ENCODE peak calls at places on chromosome 9, in six cellular contexts. One of them, this sample, is unnamed.

GRCh38 chr9:19782005-19782404 is 6.8 kb downstream of the SLC24A2 start:
- DNase-seq in HepG2: no peak
- DNase-seq in stomach: no peak
- DNase-seq in ovary: no peak
- DNase-seq in transverse colon: no peak
- DNase-seq in tibial nerve: no peak
- DNase-seq in this sample: no peak

GRCh38 chr9:131366745-131367401 is 27.0 kb upstream of the PRRC2B start:
- DNase-seq in transverse colon: peak
- DNase-seq in HepG2: peak
- DNase-seq in ovary: peak
- DNase-seq in stomach: peak
- DNase-seq in tibial nerve: no peak
- DNase-seq in this sample: no peak

GRCh38 chr9:20616808-20617207 is 5.5 kb downstream of the MLLT3 start:
- DNase-seq in tibial nerve: no peak
- DNase-seq in ovary: no peak
- DNase-seq in transverse colon: no peak
- DNase-seq in stomach: no peak
- DNase-seq in HepG2: no peak
- DNase-seq in this sample: no peak

GRCh38 chr9:83544002-83544698 is 5.9 kb upstream of the FRMD3 start:
- DNase-seq in ovary: no peak
- DNase-seq in stomach: peak
- DNase-seq in HepG2: peak
- DNase-seq in tibial nerve: no peak
- DNase-seq in transverse colon: peak
- DNase-seq in this sample: no peak

GRCh38 chr9:680106-680505 is 161.4 kb upstream of the DMRT1 start:
- DNase-seq in tibial nerve: no peak
- DNase-seq in HepG2: no peak
- DNase-seq in stomach: no peak
- DNase-seq in ovary: no peak
- DNase-seq in transverse colon: no peak
- DNase-seq in this sample: no peak

GRCh38 chr9:130877300-130877699 is 19.3 kb downstream of the QRFP start:
- DNase-seq in tibial nerve: no peak
- DNase-seq in stomach: no peak
- DNase-seq in transverse colon: no peak
- DNase-seq in HepG2: no peak
- DNase-seq in ovary: no peak
- DNase-seq in this sample: no peak

GRCh38 chr9:130332384-130332926 is 66.9 kb downstream of the HMCN2 start:
- DNase-seq in transverse colon: no peak
- DNase-seq in HepG2: no peak
- DNase-seq in stomach: no peak
- DNase-seq in tibial nerve: no peak
- DNase-seq in ovary: no peak
- DNase-seq in this sample: peak

GRCh38 chr9:108512426-108513173 is 343.2 kb downstream of the ACTL7B start:
- DNase-seq in ovary: no peak
- DNase-seq in transverse colon: no peak
- DNase-seq in HepG2: no peak
- DNase-seq in stomach: no peak
- DNase-seq in tibial nerve: no peak
- DNase-seq in this sample: no peak

GRCh38 chr9:129888085-129888808 is 53.0 kb downstream of the USP20 start:
- DNase-seq in HepG2: no peak
- DNase-seq in stomach: peak
- DNase-seq in ovary: no peak
- DNase-seq in transverse colon: peak
- DNase-seq in tibial nerve: no peak
- DNase-seq in this sample: no peak

GRCh38 chr9:106953166-106953565 is 90.2 kb downstream of the ZNF462 start:
- DNase-seq in HepG2: no peak
- DNase-seq in transverse colon: no peak
- DNase-seq in tibial nerve: no peak
- DNase-seq in stomach: no peak
- DNase-seq in ovary: no peak
- DNase-seq in this sample: no peak

DNA sequence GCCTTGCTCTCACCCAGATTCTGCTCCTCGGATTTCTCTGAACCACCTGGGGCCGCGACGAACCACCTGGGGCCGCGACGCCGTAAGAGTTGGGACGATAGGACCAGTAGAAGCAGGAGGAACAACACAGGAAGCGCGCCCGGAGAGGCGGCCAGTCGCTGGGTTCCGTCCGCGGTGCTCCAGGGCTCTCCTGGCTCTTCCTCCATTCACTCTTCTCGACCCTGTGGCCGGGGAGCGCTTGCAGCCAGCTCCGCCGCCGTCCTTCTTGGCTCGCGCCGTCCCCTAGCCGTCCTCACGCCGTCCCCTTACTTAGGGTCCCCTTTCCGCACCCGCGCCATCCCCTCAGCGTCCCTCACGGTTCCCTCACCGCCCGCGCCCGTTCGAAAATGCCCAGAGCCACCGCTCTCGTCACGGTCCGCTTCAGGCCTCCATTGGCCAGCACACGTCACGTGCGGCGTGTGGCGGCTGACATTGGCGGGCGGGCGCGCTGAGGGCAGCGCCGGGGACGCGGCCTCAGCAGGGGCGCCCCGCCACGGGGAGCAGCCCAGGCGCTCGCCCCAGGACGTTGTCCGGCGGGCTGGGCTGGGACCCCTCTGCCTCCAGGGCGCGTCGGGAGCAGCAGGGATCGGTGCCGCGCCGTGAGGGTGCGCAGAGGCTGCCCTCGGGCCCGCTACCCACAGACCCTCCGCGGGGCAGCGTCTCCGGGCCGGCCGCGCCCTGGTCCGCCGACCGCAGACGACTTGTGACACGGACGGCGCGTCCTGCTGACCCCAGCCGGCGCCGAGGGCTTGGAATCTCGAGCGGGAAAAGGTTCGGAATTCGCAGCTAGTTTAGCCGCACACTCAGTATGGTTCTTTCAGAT is 53.7 kb upstream of the PTPDC1 start:
- DNase-seq in stomach: peak
- DNase-seq in ovary: peak
- DNase-seq in HepG2: peak
- DNase-seq in transverse colon: peak
- DNase-seq in tibial nerve: peak
- DNase-seq in this sample: peak
- TF ChIP-seq POLR2A in stomach: peak
- TF ChIP-seq POLR2A in ovary: peak
- TF ChIP-seq POLR2A in HepG2: peak
- TF ChIP-seq POLR2A in transverse colon: peak
- TF ChIP-seq POLR2A in tibial nerve: peak
- TF ChIP-seq POLR2A in this sample: peak

DNA sequence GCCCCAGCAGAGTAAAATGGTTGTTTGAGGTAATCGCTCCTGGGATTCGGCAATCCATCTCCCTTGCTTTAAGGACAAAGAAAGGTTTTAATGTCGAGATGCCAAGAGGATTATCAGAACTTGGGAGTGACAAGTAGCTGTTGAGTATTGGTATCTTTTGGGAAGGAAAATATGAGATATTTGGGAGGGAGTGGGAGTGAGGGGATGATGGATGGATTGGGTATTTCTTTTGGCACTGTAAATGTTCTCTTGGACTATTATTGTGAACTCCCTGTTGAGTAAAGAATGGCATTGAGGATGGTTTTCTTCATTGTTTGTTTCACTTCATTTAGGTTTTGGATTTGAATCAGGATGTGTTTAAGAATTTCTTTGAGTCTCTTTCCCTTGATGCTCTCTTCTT is 86.1 kb downstream of the PIP5K1B start:
- DNase-seq in stomach: no peak
- DNase-seq in transverse colon: no peak
- DNase-seq in HepG2: no peak
- DNase-seq in ovary: no peak
- DNase-seq in tibial nerve: no peak
- DNase-seq in this sample: no peak
- TF ChIP-seq EP300 in stomach: no peak
- TF ChIP-seq EP300 in transverse colon: no peak
- TF ChIP-seq EP300 in HepG2: no peak
- TF ChIP-seq EP300 in ovary: no peak
- TF ChIP-seq EP300 in tibial nerve: no peak
- TF ChIP-seq EP300 in this sample: no peak

DNA sequence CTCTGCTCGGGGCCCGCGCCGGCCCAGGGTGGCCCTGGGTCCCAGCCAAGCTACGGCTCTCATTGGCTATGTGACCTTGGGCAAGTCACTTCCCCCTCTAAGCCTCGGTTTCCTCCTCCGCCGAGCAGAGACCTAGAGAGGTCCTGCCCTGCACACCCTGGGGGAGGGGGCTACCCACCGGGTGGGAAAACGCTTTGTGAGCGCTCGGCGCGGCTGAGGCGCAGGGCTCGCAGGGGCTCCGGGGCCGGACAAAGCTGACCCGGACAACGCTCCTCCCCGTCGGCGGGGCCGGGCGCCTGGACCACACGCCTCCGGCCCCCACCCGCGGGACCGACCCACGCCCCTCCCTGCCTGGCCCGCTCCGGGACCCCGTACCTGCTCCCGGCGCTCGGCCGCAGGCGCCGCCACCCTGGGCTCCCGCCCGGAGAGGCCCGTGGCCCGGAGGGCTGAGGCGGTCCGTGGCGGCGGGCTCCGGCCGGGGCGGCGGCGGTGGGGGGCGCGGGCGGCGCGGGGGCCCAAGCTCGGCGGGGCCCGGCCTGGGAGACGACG is 85.7 kb upstream of the MELK start:
- DNase-seq in transverse colon: peak
- DNase-seq in tibial nerve: no peak
- DNase-seq in HepG2: peak
- DNase-seq in ovary: peak
- DNase-seq in stomach: peak
- DNase-seq in this sample: peak
- TF ChIP-seq POLR2A in transverse colon: no peak
- TF ChIP-seq POLR2A in tibial nerve: no peak
- TF ChIP-seq POLR2A in HepG2: no peak
- TF ChIP-seq POLR2A in ovary: no peak
- TF ChIP-seq POLR2A in stomach: no peak
- TF ChIP-seq POLR2A in this sample: no peak

GRCh38 chr9:24602687-24603352 is 57.1 kb upstream of the IZUMO3 start:
- DNase-seq in stomach: no peak
- DNase-seq in ovary: no peak
- DNase-seq in transverse colon: no peak
- DNase-seq in HepG2: no peak
- DNase-seq in tibial nerve: no peak
- DNase-seq in this sample: no peak
- TF ChIP-seq EP300 in stomach: no peak
- TF ChIP-seq EP300 in ovary: no peak
- TF ChIP-seq EP300 in transverse colon: no peak
- TF ChIP-seq EP300 in HepG2: no peak
- TF ChIP-seq EP300 in tibial nerve: no peak
- TF ChIP-seq EP300 in this sample: no peak

DNA sequence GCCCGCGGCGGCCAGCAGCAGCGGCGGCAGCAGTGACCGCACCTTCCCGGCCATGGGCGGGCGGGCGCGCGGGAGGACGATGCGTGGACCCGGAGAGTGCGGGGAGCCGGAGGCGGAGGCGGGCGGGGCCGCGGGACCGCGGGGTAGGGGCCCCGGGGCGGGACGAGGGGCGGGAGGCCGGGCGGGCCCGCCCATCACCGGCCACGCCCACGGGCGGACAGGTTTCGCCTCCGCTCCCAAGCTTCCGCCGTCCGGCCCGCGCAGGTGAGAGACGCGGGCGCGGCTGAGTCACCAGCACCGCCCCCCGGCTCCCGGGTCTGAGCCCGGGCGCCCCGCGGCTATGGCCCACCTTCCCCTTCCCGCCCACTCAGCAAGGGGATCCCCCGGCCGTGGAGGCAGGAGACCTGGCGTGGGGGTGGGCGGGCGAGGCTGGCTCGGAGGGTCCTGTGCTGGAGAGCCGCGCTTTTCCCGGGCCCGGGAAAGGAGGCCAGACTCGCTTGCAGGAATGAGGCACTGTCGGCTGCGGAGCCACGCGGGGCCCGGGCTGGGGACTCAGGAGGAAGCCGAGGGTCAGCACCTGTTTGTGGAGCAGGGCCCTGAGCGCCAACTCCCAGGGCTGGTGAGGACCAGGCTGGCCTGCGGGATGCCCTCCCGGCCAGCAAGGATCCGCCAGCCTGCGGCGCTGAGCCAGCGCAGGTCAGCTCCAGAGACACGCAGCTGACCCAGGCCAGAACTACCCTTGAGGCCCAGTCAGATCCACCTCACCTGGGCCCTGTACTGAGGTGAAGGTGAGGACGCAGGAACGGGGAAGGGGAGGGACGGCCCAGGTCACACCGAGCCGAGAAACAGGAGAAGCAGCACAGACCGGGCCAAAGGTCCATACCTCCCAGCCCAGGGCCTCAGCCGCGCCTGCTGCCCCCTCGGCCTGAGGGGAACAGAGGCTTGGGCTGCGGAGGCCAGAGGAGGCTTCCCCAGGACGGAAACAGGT is at the start of gene ENTPD2:
- DNase-seq in HepG2: peak
- DNase-seq in transverse colon: peak
- DNase-seq in stomach: peak
- DNase-seq in ovary: no peak
- DNase-seq in tibial nerve: no peak
- DNase-seq in this sample: no peak
- TF ChIP-seq POLR2A in HepG2: peak
- TF ChIP-seq POLR2A in transverse colon: peak
- TF ChIP-seq POLR2A in stomach: no peak
- TF ChIP-seq POLR2A in ovary: no peak
- TF ChIP-seq POLR2A in tibial nerve: no peak
- TF ChIP-seq POLR2A in this sample: no peak

This sample was measured in sigmoid colon.